ENCODE peak calls at places on chromosomes 3 and 15, in five cellular contexts. One of them, this sample, is unnamed.

GRCh38 chr15:65460948-65461347 is 38.2 kb upstream of the IGDCC4 start:
- DNase-seq in Calu3: no peak
- DNase-seq in cardiac fibroblast: peak
- DNase-seq in astrocyte of the spinal cord: no peak
- DNase-seq in GM12865: peak
- DNase-seq in this sample: peak

GRCh38 chr3:43253294-43253693 is 33.0 kb upstream of the SNRK start:
- DNase-seq in astrocyte of the spinal cord: no peak
- DNase-seq in Calu3: no peak
- DNase-seq in cardiac fibroblast: no peak
- DNase-seq in GM12865: no peak
- DNase-seq in this sample: no peak

GRCh38 chr3:10804183-10804648 is 11.8 kb upstream of the SLC6A11 start:
- DNase-seq in Calu3: peak
- DNase-seq in GM12865: no peak
- DNase-seq in cardiac fibroblast: no peak
- DNase-seq in astrocyte of the spinal cord: no peak
- DNase-seq in this sample: no peak

GRCh38 chr15:69576948-69577351 is 124.3 kb downstream of the RPLP1 start:
- DNase-seq in astrocyte of the spinal cord: no peak
- DNase-seq in GM12865: no peak
- DNase-seq in Calu3: no peak
- DNase-seq in cardiac fibroblast: no peak
- DNase-seq in this sample: no peak

GRCh38 chr15:60520825-60521368 is 42.0 kb upstream of the ICE2 start:
- DNase-seq in Calu3: peak
- DNase-seq in cardiac fibroblast: peak
- DNase-seq in GM12865: peak
- DNase-seq in astrocyte of the spinal cord: peak
- DNase-seq in this sample: peak

GRCh38 chr3:27670619-27671018 is 51.5 kb downstream of the EOMES start:
- DNase-seq in cardiac fibroblast: no peak
- DNase-seq in GM12865: no peak
- DNase-seq in Calu3: no peak
- DNase-seq in astrocyte of the spinal cord: no peak
- DNase-seq in this sample: no peak

GRCh38 chr3:185656321-185656840 is 70.3 kb downstream of the SENP2 start:
- DNase-seq in Calu3: no peak
- DNase-seq in GM12865: no peak
- DNase-seq in astrocyte of the spinal cord: peak
- DNase-seq in cardiac fibroblast: peak
- DNase-seq in this sample: peak

GRCh38 chr3:120741837-120742197 is 499 bp downstream of the RABL3 start:
- DNase-seq in GM12865: no peak
- DNase-seq in Calu3: no peak
- DNase-seq in astrocyte of the spinal cord: no peak
- DNase-seq in cardiac fibroblast: peak
- DNase-seq in this sample: no peak

GRCh38 chr15:44738340-44738984 is 2.1 kb downstream of the TRIM69 start:
- DNase-seq in Calu3: no peak
- DNase-seq in cardiac fibroblast: peak
- DNase-seq in GM12865: peak
- DNase-seq in astrocyte of the spinal cord: peak
- DNase-seq in this sample: peak

GRCh38 chr15:29159771-29160455 is 109.7 kb downstream of the NSMCE3 start:
- DNase-seq in Calu3: no peak
- DNase-seq in cardiac fibroblast: no peak
- DNase-seq in astrocyte of the spinal cord: no peak
- DNase-seq in GM12865: no peak
- DNase-seq in this sample: no peak

GRCh38 chr3:53970656-53971055 is 79.0 kb upstream of the SELENOK start:
- DNase-seq in GM12865: no peak
- DNase-seq in astrocyte of the spinal cord: no peak
- DNase-seq in Calu3: no peak
- DNase-seq in cardiac fibroblast: no peak
- DNase-seq in this sample: no peak

GRCh38 chr3:190444576-190445145 is 5.0 kb downstream of the TMEM207 start:
- DNase-seq in Calu3: no peak
- DNase-seq in astrocyte of the spinal cord: peak
- DNase-seq in GM12865: no peak
- DNase-seq in cardiac fibroblast: no peak
- DNase-seq in this sample: peak

GRCh38 chr15:101445562-101446526 is 43.7 kb downstream of the PCSK6 start:
- DNase-seq in GM12865: no peak
- DNase-seq in Calu3: no peak
- DNase-seq in cardiac fibroblast: peak
- DNase-seq in astrocyte of the spinal cord: no peak
- DNase-seq in this sample: peak

GRCh38 chr3:130857336-130858026 is 36.4 kb upstream of the ATP2C1 start:
- DNase-seq in cardiac fibroblast: no peak
- DNase-seq in Calu3: peak
- DNase-seq in astrocyte of the spinal cord: no peak
- DNase-seq in GM12865: peak
- DNase-seq in this sample: no peak

GRCh38 chr3:111676177-111677021 is 81.3 kb upstream of the ZBED2 start:
- DNase-seq in cardiac fibroblast: peak
- DNase-seq in GM12865: peak
- DNase-seq in astrocyte of the spinal cord: peak
- DNase-seq in Calu3: peak
- DNase-seq in this sample: peak

GRCh38 chr3:124639406-124640237 is 90.6 kb upstream of the UMPS start:
- DNase-seq in GM12865: peak
- DNase-seq in Calu3: no peak
- DNase-seq in astrocyte of the spinal cord: no peak
- DNase-seq in cardiac fibroblast: no peak
- DNase-seq in this sample: no peak

GRCh38 chr3:60456180-60456579 is 795.1 kb downstream of the FHIT start:
- DNase-seq in astrocyte of the spinal cord: no peak
- DNase-seq in GM12865: no peak
- DNase-seq in cardiac fibroblast: no peak
- DNase-seq in Calu3: no peak
- DNase-seq in this sample: no peak

GRCh38 chr3:139288266-139288821 is 55.5 kb upstream of the MRPS22 start:
- DNase-seq in astrocyte of the spinal cord: no peak
- DNase-seq in GM12865: no peak
- DNase-seq in cardiac fibroblast: no peak
- DNase-seq in Calu3: no peak
- DNase-seq in this sample: peak

GRCh38 chr15:68930268-68931022 is at the start of gene SPESP1:
- DNase-seq in cardiac fibroblast: peak
- DNase-seq in GM12865: no peak
- DNase-seq in Calu3: no peak
- DNase-seq in astrocyte of the spinal cord: peak
- DNase-seq in this sample: no peak

GRCh38 chr3:192128060-192128459 is 599.3 kb downstream of the FGF12 start:
- DNase-seq in GM12865: peak
- DNase-seq in Calu3: no peak
- DNase-seq in cardiac fibroblast: no peak
- DNase-seq in astrocyte of the spinal cord: no peak
- DNase-seq in this sample: no peak

GRCh38 chr15:42118650-42119531 is 24.5 kb upstream of the PLA2G4D start:
- DNase-seq in Calu3: no peak
- DNase-seq in cardiac fibroblast: no peak
- DNase-seq in GM12865: no peak
- DNase-seq in astrocyte of the spinal cord: no peak
- DNase-seq in this sample: no peak

GRCh38 chr3:50345586-50345985 is at the start of gene ZMYND10:
- DNase-seq in GM12865: peak
- DNase-seq in astrocyte of the spinal cord: peak
- DNase-seq in Calu3: peak
- DNase-seq in cardiac fibroblast: peak
- DNase-seq in this sample: peak

GRCh38 chr3:136929984-136930671 is 27.7 kb upstream of the IL20RB start:
- DNase-seq in GM12865: no peak
- DNase-seq in cardiac fibroblast: peak
- DNase-seq in Calu3: peak
- DNase-seq in astrocyte of the spinal cord: peak
- DNase-seq in this sample: no peak

GRCh38 chr3:140630866-140631265 is 47.0 kb upstream of the TRIM42 start:
- DNase-seq in Calu3: no peak
- DNase-seq in astrocyte of the spinal cord: peak
- DNase-seq in cardiac fibroblast: peak
- DNase-seq in GM12865: no peak
- DNase-seq in this sample: no peak

GRCh38 chr15:31523027-31523654 is 196.5 kb downstream of the KLF13 start:
- DNase-seq in cardiac fibroblast: no peak
- DNase-seq in Calu3: no peak
- DNase-seq in GM12865: no peak
- DNase-seq in astrocyte of the spinal cord: no peak
- DNase-seq in this sample: no peak

GRCh38 chr15:76626611-76627010 is 278.5 kb downstream of the SCAPER start:
- DNase-seq in astrocyte of the spinal cord: no peak
- DNase-seq in Calu3: no peak
- DNase-seq in cardiac fibroblast: no peak
- DNase-seq in GM12865: no peak
- DNase-seq in this sample: no peak

GRCh38 chr3:156781310-156782230 is 44.6 kb upstream of the LEKR1 start:
- DNase-seq in astrocyte of the spinal cord: peak
- DNase-seq in cardiac fibroblast: peak
- DNase-seq in GM12865: no peak
- DNase-seq in Calu3: no peak
- DNase-seq in this sample: peak

GRCh38 chr3:189122526-189123205 is 49.1 kb upstream of the TPRG1 start:
- DNase-seq in GM12865: no peak
- DNase-seq in astrocyte of the spinal cord: no peak
- DNase-seq in Calu3: no peak
- DNase-seq in cardiac fibroblast: no peak
- DNase-seq in this sample: no peak

GRCh38 chr3:189821251-189821650 is 190.1 kb downstream of the TP63 start:
- DNase-seq in astrocyte of the spinal cord: no peak
- DNase-seq in Calu3: no peak
- DNase-seq in cardiac fibroblast: no peak
- DNase-seq in GM12865: no peak
- DNase-seq in this sample: no peak

GRCh38 chr3:9947025-9947995 is 4.9 kb downstream of the PRRT3 start:
- DNase-seq in GM12865: no peak
- DNase-seq in astrocyte of the spinal cord: peak
- DNase-seq in cardiac fibroblast: peak
- DNase-seq in Calu3: peak
- DNase-seq in this sample: peak

DNA sequence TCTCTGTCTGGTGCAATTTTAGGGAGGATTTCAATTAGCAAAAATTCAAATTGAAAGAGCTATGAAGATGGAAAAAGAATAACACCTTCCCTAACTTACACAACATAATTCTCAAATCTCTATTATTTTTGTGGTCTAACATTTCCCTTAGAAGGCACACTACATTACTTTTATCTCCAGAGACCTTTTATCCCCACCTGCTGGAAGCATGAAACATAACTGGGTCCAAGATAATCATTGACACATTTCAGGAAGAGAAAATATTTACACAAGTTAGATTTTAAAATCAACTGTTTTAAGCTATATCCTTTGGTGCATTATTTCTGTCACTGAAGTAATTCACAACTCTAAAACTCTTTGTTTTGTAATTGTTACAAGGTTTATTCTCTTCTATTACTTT is 779.5 kb downstream of the ROBO1 start:
- DNase-seq in GM12865: no peak
- DNase-seq in Calu3: no peak
- DNase-seq in astrocyte of the spinal cord: peak
- DNase-seq in cardiac fibroblast: peak
- DNase-seq in this sample: peak
- TF ChIP-seq CTCF in GM12865: no peak
- TF ChIP-seq CTCF in Calu3: no peak
- TF ChIP-seq CTCF in astrocyte of the spinal cord: peak
- TF ChIP-seq CTCF in cardiac fibroblast: peak
- TF ChIP-seq CTCF in this sample: peak

GRCh38 chr15:40322531-40323238 is 807 bp upstream of the INAFM2 start:
- DNase-seq in GM12865: no peak
- DNase-seq in Calu3: no peak
- DNase-seq in astrocyte of the spinal cord: peak
- DNase-seq in cardiac fibroblast: no peak
- DNase-seq in this sample: no peak

GRCh38 chr15:40323953-40324937 is 753 bp downstream of the INAFM2 start:
- DNase-seq in astrocyte of the spinal cord: no peak
- DNase-seq in GM12865: peak
- DNase-seq in Calu3: no peak
- DNase-seq in cardiac fibroblast: no peak
- DNase-seq in this sample: no peak

GRCh38 chr15:40325700-40326099 is 2.2 kb downstream of the INAFM2 start:
- DNase-seq in Calu3: no peak
- DNase-seq in cardiac fibroblast: no peak
- DNase-seq in GM12865: no peak
- DNase-seq in astrocyte of the spinal cord: no peak
- DNase-seq in this sample: no peak

GRCh38 chr15:40325188-40325587 is 1.7 kb downstream of the INAFM2 start:
- DNase-seq in GM12865: no peak
- DNase-seq in astrocyte of the spinal cord: no peak
- DNase-seq in cardiac fibroblast: no peak
- DNase-seq in Calu3: no peak
- DNase-seq in this sample: no peak

GRCh38 chr15:40323239-40323952 is at the start of gene INAFM2:
- DNase-seq in Calu3: peak
- DNase-seq in GM12865: peak
- DNase-seq in astrocyte of the spinal cord: peak
- DNase-seq in cardiac fibroblast: peak
- DNase-seq in this sample: peak
- TF ChIP-seq CTCF in Calu3: no peak
- TF ChIP-seq CTCF in GM12865: peak
- TF ChIP-seq CTCF in astrocyte of the spinal cord: peak
- TF ChIP-seq CTCF in cardiac fibroblast: peak
- TF ChIP-seq CTCF in this sample: peak

GRCh38 chr3:45507820-45508317 is 86.7 kb upstream of the LIMD1 start:
- DNase-seq in astrocyte of the spinal cord: peak
- DNase-seq in Calu3: no peak
- DNase-seq in GM12865: no peak
- DNase-seq in cardiac fibroblast: peak
- DNase-seq in this sample: peak
- TF ChIP-seq CTCF in astrocyte of the spinal cord: peak
- TF ChIP-seq CTCF in Calu3: no peak
- TF ChIP-seq CTCF in GM12865: no peak
- TF ChIP-seq CTCF in cardiac fibroblast: peak
- TF ChIP-seq CTCF in this sample: peak

DNA sequence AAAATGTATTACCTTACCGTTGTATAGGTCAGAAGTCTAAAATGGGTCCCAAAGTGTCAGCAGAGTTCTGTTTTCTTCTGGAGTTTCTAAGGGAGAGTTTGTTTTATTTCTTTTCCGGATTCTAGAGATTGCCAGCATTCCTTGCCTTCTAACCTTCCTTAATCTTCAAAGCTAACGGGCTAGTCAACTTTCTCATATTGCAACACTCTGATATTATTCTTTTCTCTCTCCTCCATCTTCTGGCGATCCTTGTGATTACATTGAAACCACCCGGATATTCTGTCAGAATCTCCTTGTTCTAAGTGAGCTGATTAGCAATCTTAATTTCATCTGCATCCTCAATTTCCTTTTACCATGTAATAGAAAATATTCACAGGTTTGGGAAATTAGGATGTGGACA is 36.2 kb upstream of the AADACL2 start:
- DNase-seq in cardiac fibroblast: peak
- DNase-seq in GM12865: no peak
- DNase-seq in Calu3: peak
- DNase-seq in astrocyte of the spinal cord: no peak
- DNase-seq in this sample: no peak
- TF ChIP-seq CTCF in cardiac fibroblast: no peak
- TF ChIP-seq CTCF in GM12865: no peak
- TF ChIP-seq CTCF in Calu3: no peak
- TF ChIP-seq CTCF in astrocyte of the spinal cord: no peak
- TF ChIP-seq CTCF in this sample: no peak

GRCh38 chr15:93432474-93432873 is 343.5 kb upstream of the RGMA start:
- DNase-seq in Calu3: no peak
- DNase-seq in GM12865: no peak
- DNase-seq in astrocyte of the spinal cord: no peak
- DNase-seq in cardiac fibroblast: no peak
- DNase-seq in this sample: no peak

GRCh38 chr15:93438310-93438709 is 349.3 kb upstream of the RGMA start:
- DNase-seq in GM12865: no peak
- DNase-seq in astrocyte of the spinal cord: no peak
- DNase-seq in cardiac fibroblast: no peak
- DNase-seq in Calu3: no peak
- DNase-seq in this sample: no peak
- TF ChIP-seq CTCF in GM12865: no peak
- TF ChIP-seq CTCF in astrocyte of the spinal cord: no peak
- TF ChIP-seq CTCF in cardiac fibroblast: no peak
- TF ChIP-seq CTCF in Calu3: no peak
- TF ChIP-seq CTCF in this sample: no peak